ENCODE peak calls at places on chromosomes 16 and 17, in ten cellular contexts. G is cardiac muscle cell, P is prostate gland, B is transverse colon, Y is uterus, W is heart right ventricle, A is hepatocyte, E is gastrocnemius medialis, N is ovary, O is DND-41. H is an unnamed sample.

GRCh38 chr16:85296859-85297698 is 184.8 kb upstream of the CIBAR2 start:
- DNase-seq in G (peak; percentile 28), P (no peak), B (peak; percentile 58), Y (no peak), W (no peak), A (peak; percentile 55), E (no peak), N (no peak), O (peak; percentile 59), H (no peak)

GRCh38 chr17:33377837-33378236 is 84.7 kb upstream of the ASIC2 start:
- DNase-seq in G (no peak), P (no peak), B (no peak), Y (no peak), W (no peak), A (no peak), E (no peak), N (no peak), O (no peak), H (no peak)

GRCh38 chr17:71011389-71011788 is 842.1 kb downstream of the KCNJ2 start:
- DNase-seq in G (peak; percentile 38), P (no peak), B (no peak), Y (no peak), W (no peak), A (no peak), E (no peak), N (no peak), O (no peak), H (no peak)

GRCh38 chr17:64057701-64058263 is 37.3 kb upstream of the ICAM2 start:
- DNase-seq in G (no peak), P (no peak), B (no peak), Y (no peak), W (no peak), A (no peak), E (no peak), N (no peak), O (no peak), H (no peak)

GRCh38 chr16:4111748-4112696 is 4.2 kb downstream of the ADCY9 start:
- DNase-seq in G (no peak), P (no peak), B (peak; percentile 24), Y (no peak), W (no peak), A (no peak), E (no peak), N (no peak), O (no peak), H (no peak)

GRCh38 chr16:49129935-49130334 is 151.7 kb downstream of the CBLN1 start:
- DNase-seq in G (no peak), P (no peak), B (no peak), Y (no peak), W (peak; percentile 21), A (no peak), E (no peak), N (no peak), O (no peak), H (no peak)

GRCh38 chr16:12803203-12804093 is at the start of gene CPPED1:
- DNase-seq in G (peak; percentile 95), P (peak; percentile 74), B (peak; percentile 94), Y (peak; percentile 90), W (peak; percentile 93), A (peak; percentile 96), E (peak; percentile 70), N (peak; percentile 91), O (peak; percentile 93), H (peak; percentile 64)

GRCh38 chr17:29758255-29758654 is 135.5 kb upstream of the CORO6 start:
- DNase-seq in G (no peak), P (no peak), B (no peak), Y (no peak), W (no peak), A (no peak), E (no peak), N (no peak), O (no peak), H (no peak)

GRCh38 chr16:56331915-56332314 is 93.4 kb downstream of the AMFR start:
- DNase-seq in G (no peak), P (no peak), B (no peak), Y (no peak), W (no peak), A (no peak), E (no peak), N (no peak), O (no peak), H (no peak)

GRCh38 chr16:56330476-56330875 is 94.9 kb downstream of the AMFR start:
- DNase-seq in G (no peak), P (no peak), B (no peak), Y (no peak), W (no peak), A (no peak), E (no peak), N (no peak), O (no peak), H (no peak)

GRCh38 chr16:56331399-56331798 is 93.9 kb downstream of the AMFR start:
- DNase-seq in G (no peak), P (no peak), B (no peak), Y (no peak), W (no peak), A (no peak), E (no peak), N (no peak), O (no peak), H (no peak)

GRCh38 chr16:56334761-56335160 is 90.6 kb downstream of the AMFR start:
- DNase-seq in G (no peak), P (no peak), B (no peak), Y (no peak), W (no peak), A (no peak), E (no peak), N (no peak), O (no peak), H (no peak)

GRCh38 chr16:56332464-56333079 is 92.8 kb downstream of the AMFR start:
- DNase-seq in G (peak; percentile 67), P (no peak), B (peak; percentile 67), Y (peak; percentile 25), W (peak; percentile 57), A (peak; percentile 85), E (peak; percentile 64), N (peak; percentile 28), O (no peak), H (no peak)
- TF ChIP-seq CTCF in G (peak; percentile 47), P (peak; percentile 34), B (peak; percentile 34), Y (peak; percentile 16), W (peak; percentile 20), A (peak; percentile 62), E (no peak), N (no peak), O (no peak), H (no peak)

DNA sequence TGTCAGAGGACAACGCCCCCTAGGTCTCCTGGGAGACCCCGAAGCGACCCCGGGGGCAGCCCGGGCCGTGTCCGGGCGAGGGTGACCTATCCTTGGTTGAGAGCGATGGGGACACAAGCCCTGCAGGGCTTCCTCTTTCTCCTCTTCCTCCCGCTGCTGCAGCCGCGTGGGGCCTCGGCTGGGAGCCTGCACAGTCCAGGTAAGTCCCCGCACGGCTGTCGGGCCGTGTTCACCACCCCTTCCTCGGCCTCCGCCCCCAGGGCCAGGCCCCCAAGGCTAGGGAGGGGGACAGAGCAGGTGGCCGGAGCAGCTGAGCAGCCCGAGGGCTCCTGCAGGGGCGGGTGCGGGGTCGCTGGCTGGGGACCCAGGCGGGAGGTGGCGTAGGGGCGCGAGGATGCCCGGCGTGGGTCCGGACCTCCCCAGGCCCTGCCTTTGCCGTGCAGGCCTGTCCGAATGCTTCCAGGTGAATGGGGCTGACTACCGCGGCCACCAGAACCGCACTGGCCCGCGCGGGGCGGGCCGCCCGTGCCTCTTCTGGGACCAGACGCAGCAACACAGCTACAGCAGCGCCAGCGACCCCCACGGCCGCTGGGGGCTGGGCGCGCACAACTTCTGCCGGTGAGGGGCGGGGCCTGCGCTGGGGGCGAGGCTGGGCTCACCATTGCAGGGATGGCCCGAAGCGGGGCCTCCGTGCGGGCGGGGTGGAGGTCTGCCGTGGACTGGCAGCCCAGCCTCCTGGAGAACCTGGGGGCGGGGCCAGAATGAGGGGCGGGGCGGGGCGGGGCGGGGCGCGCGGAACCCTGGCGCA is 545 bp downstream of the KREMEN2 start:
- DNase-seq in G (no peak), P (no peak), B (peak; percentile 58), Y (no peak), W (no peak), A (peak; percentile 79), E (no peak), N (no peak), O (peak; percentile 59), H (no peak)
- H3K4me1 ChIP-seq in G (peaks cover 3% of the 10 kb centered on the region), P (peaks cover 19% of the 10 kb centered on the region), B (peaks cover 30% of the 10 kb centered on the region), Y (no peaks in the 10 kb centered on the region), W (peaks cover 54% of the 10 kb centered on the region), A (peaks cover 20% of the 10 kb centered on the region), E (peaks cover 32% of the 10 kb centered on the region), N (peaks cover 12% of the 10 kb centered on the region), O (peaks cover 23% of the 10 kb centered on the region), H (peaks cover 28% of the 10 kb centered on the region)

GRCh38 chr17:81418710-81419332 is 23.6 kb downstream of the BAHCC1 start:
- DNase-seq in G (no peak), P (no peak), B (no peak), Y (no peak), W (no peak), A (no peak), E (no peak), N (no peak), O (no peak), H (no peak)
- H3K4me3 ChIP-seq in G (no peak overlapping the region), P (peak overlapping the region; percentile 14), B (no peak overlapping the region), Y (no peak overlapping the region), W (peak overlapping the region; percentile 42), A (no peak overlapping the region), E (no peak overlapping the region), N (peak overlapping the region; percentile 22), O (no peak overlapping the region), H (peak overlapping the region; percentile 67)

GRCh38 chr17:72345083-72345482 is 224.3 kb downstream of the SOX9 start:
- DNase-seq in G (no peak), P (no peak), B (no peak), Y (no peak), W (no peak), A (no peak), E (no peak), N (no peak), O (no peak), H (no peak)

GRCh38 chr17:72346306-72346705 is 225.5 kb downstream of the SOX9 start:
- DNase-seq in G (no peak), P (no peak), B (no peak), Y (no peak), W (no peak), A (no peak), E (no peak), N (no peak), O (no peak), H (no peak)

GRCh38 chr17:72344613-72345012 is 223.8 kb downstream of the SOX9 start:
- DNase-seq in G (no peak), P (no peak), B (no peak), Y (no peak), W (no peak), A (no peak), E (no peak), N (no peak), O (no peak), H (no peak)

GRCh38 chr17:72343911-72344310 is 223.1 kb downstream of the SOX9 start:
- DNase-seq in G (no peak), P (no peak), B (no peak), Y (no peak), W (no peak), A (no peak), E (no peak), N (no peak), O (no peak), H (no peak)

DNA sequence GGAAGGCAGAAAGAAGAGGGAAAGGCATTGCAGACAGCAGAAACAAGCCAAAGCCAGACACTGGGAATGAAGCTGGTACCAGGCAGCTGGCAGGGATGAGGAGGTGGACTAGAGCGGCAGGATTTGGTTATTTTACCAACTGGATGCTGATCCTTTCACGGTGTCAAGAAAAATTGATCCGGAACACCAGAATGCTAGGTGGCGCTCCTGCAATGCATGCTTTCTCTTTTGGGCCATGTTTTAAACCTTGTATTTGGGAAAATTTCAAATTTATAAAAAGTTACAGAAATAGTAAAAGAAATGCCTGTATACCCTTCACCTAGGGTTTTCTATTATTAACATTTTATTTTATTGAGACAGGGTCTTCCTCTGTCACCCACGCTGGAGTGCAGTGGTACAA is 224.7 kb downstream of the SOX9 start:
- DNase-seq in G (no peak), P (no peak), B (no peak), Y (no peak), W (no peak), A (no peak), E (no peak), N (no peak), O (no peak), H (no peak)
- TF ChIP-seq CTCF in G (no peak), P (no peak), B (no peak), Y (no peak), W (no peak), A (no peak), E (no peak), N (no peak), O (no peak), H (no peak)

H was measured in thoracic aorta.